ENCODE peak calls at places on chromosomes 7 and 10, in eight cellular contexts. D is hepatocyte, Y is esophagus squamous epithelium, K is H9, H is lower lobe of right lung, C is uterus, A is mesenchymal stem cell, T is breast epithelium. F is an unnamed sample.
A peak's percentile ranks its signal among the peaks of the same experiment; 100 is the strongest.

GRCh38 chr7:108066486-108066885 is 63.5 kb upstream of the LAMB1 start:
- DNase-seq in D (no peak), Y (no peak), K (no peak), H (no peak), C (no peak), A (no peak), T (no peak), F (no peak)

GRCh38 chr7:108045154-108045553 is 42.2 kb upstream of the LAMB1 start:
- DNase-seq in D (peak; percentile 21), Y (no peak), K (no peak), H (no peak), C (no peak), A (peak; percentile 55), T (no peak), F (no peak)

GRCh38 chr10:75400769-75401568 is 595 bp downstream of the ZNF503 start:
- DNase-seq in D (peak; percentile 86), Y (no peak), K (peak; percentile 54), H (peak; percentile 78), C (peak; percentile 48), A (peak; percentile 79), T (peak; percentile 56), F (no peak)

GRCh38 chr7:14767716-14768425 is 134.7 kb downstream of the DGKB start:
- DNase-seq in D (no peak), Y (no peak), K (no peak), H (no peak), C (no peak), A (no peak), T (no peak), F (no peak)

GRCh38 chr7:98943336-98943735 is 65.0 kb downstream of the TRRAP start:
- DNase-seq in D (no peak), Y (no peak), K (no peak), H (no peak), C (no peak), A (no peak), T (no peak), F (no peak)

GRCh38 chr10:75511011-75511410 is 79.6 kb downstream of the LRMDA start:
- DNase-seq in D (no peak), Y (no peak), K (no peak), H (no peak), C (no peak), A (no peak), T (no peak), F (no peak)

GRCh38 chr10:4353964-4354363 is 472.0 kb upstream of the AKR1E2 start:
- DNase-seq in D (no peak), Y (no peak), K (no peak), H (no peak), C (no peak), A (peak; percentile 34), T (no peak), F (no peak)

GRCh38 chr10:4294996-4295792 is 510.2 kb upstream of the KLF6 start:
- DNase-seq in D (no peak), Y (no peak), K (no peak), H (no peak), C (no peak), A (no peak), T (no peak), F (no peak)

GRCh38 chr10:110493832-110494426 is 3.8 kb upstream of the DUSP5 start:
- DNase-seq in D (no peak), Y (no peak), K (no peak), H (no peak), C (no peak), A (no peak), T (no peak), F (no peak)

GRCh38 chr7:95766086-95766485 is 6.3 kb upstream of the DYNC1I1 start:
- DNase-seq in D (no peak), Y (no peak), K (no peak), H (no peak), C (no peak), A (no peak), T (no peak), F (no peak)

GRCh38 chr10:45488365-45488764 is 114.3 kb downstream of the ALOX5 start:
- DNase-seq in D (no peak), Y (no peak), K (no peak), H (no peak), C (no peak), A (no peak), T (no peak), F (no peak)

GRCh38 chr7:102287465-102288146 is 938 bp downstream of the SH2B2 start:
- DNase-seq in D (no peak), Y (no peak), K (peak; percentile 58), H (peak; percentile 63), C (peak; percentile 49), A (peak; percentile 41), T (no peak), F (no peak)

GRCh38 chr10:131532745-131533341 is 221.3 kb upstream of the TCERG1L start:
- DNase-seq in D (no peak), Y (no peak), K (no peak), H (no peak), C (no peak), A (no peak), T (no peak), F (no peak)

GRCh38 chr10:131534836-131535235 is 223.3 kb upstream of the TCERG1L start:
- DNase-seq in D (no peak), Y (no peak), K (no peak), H (no peak), C (no peak), A (no peak), T (no peak), F (no peak)

GRCh38 chr10:131533846-131534526 is 222.5 kb upstream of the TCERG1L start:
- DNase-seq in D (no peak), Y (no peak), K (no peak), H (no peak), C (no peak), A (no peak), T (no peak), F (no peak)

GRCh38 chr10:131532291-131532690 is 220.8 kb upstream of the TCERG1L start:
- DNase-seq in D (no peak), Y (no peak), K (no peak), H (no peak), C (no peak), A (no peak), T (no peak), F (no peak)

GRCh38 chr10:131531265-131532190 is 220.0 kb upstream of the TCERG1L start:
- DNase-seq in D (no peak), Y (no peak), K (no peak), H (no peak), C (no peak), A (no peak), T (no peak), F (no peak)
- H3K9me3 ChIP-seq in D (no peaks in the 10 kb centered on the region), Y (no peaks in the 10 kb centered on the region), K (no peaks in the 10 kb centered on the region), H (no peaks in the 10 kb centered on the region), C (no peaks in the 10 kb centered on the region), A (peaks cover 4% of the 10 kb centered on the region), T (no peaks in the 10 kb centered on the region), F (no peaks in the 10 kb centered on the region)

GRCh38 chr10:130747359-130747758 is 564.2 kb downstream of the TCERG1L start:
- DNase-seq in D (no peak), Y (no peak), K (no peak), H (no peak), C (no peak), A (no peak), T (peak; percentile 20), F (no peak)
- H3K9me3 ChIP-seq in D (no peaks in the 10 kb centered on the region), Y (no peaks in the 10 kb centered on the region), K (no peaks in the 10 kb centered on the region), H (no peaks in the 10 kb centered on the region), C (no peaks in the 10 kb centered on the region), A (no peaks in the 10 kb centered on the region), T (peaks cover under 1% of the 10 kb centered on the region), F (no peaks in the 10 kb centered on the region)

GRCh38 chr7:158110034-158110590 is 477.5 kb downstream of the PTPRN2 start:
- DNase-seq in D (no peak), Y (no peak), K (no peak), H (no peak), C (no peak), A (no peak), T (no peak), F (no peak)

GRCh38 chr7:158108646-158109293 is 478.9 kb downstream of the PTPRN2 start:
- DNase-seq in D (no peak), Y (no peak), K (no peak), H (no peak), C (no peak), A (no peak), T (no peak), F (no peak)

GRCh38 chr7:158107806-158108205 is 479.8 kb downstream of the PTPRN2 start:
- DNase-seq in D (no peak), Y (no peak), K (no peak), H (no peak), C (no peak), A (no peak), T (no peak), F (no peak)

GRCh38 chr7:158110661-158111555 is 476.7 kb downstream of the PTPRN2 start:
- DNase-seq in D (peak; percentile 56), Y (no peak), K (peak; percentile 89), H (no peak), C (no peak), A (no peak), T (no peak), F (no peak)

GRCh38 chr7:158109364-158110033 is 478.1 kb downstream of the PTPRN2 start:
- DNase-seq in D (no peak), Y (no peak), K (no peak), H (no peak), C (no peak), A (no peak), T (no peak), F (no peak)
- H3K9me3 ChIP-seq in D (no peaks in the 10 kb centered on the region), Y (no peaks in the 10 kb centered on the region), K (no peaks in the 10 kb centered on the region), H (no peaks in the 10 kb centered on the region), C (no peaks in the 10 kb centered on the region), A (peaks cover 24% of the 10 kb centered on the region), T (peaks cover 10% of the 10 kb centered on the region), F (no peaks in the 10 kb centered on the region)

GRCh38 chr10:130661419-130661818 is 525.2 kb downstream of the GLRX3 start:
- DNase-seq in D (no peak), Y (no peak), K (no peak), H (no peak), C (no peak), A (no peak), T (no peak), F (no peak)

GRCh38 chr10:130660266-130660665 is 524.1 kb downstream of the GLRX3 start:
- DNase-seq in D (no peak), Y (no peak), K (no peak), H (no peak), C (no peak), A (no peak), T (no peak), F (no peak)

GRCh38 chr10:130666215-130666614 is 530.0 kb downstream of the GLRX3 start:
- DNase-seq in D (no peak), Y (no peak), K (no peak), H (no peak), C (no peak), A (no peak), T (no peak), F (no peak)

GRCh38 chr10:130662775-130663174 is 526.6 kb downstream of the GLRX3 start:
- DNase-seq in D (no peak), Y (no peak), K (no peak), H (no peak), C (no peak), A (no peak), T (no peak), F (no peak)

GRCh38 chr10:130664526-130664925 is 528.3 kb downstream of the GLRX3 start:
- DNase-seq in D (no peak), Y (no peak), K (no peak), H (no peak), C (no peak), A (no peak), T (no peak), F (no peak)
- H3K9me3 ChIP-seq in D (no peaks in the 10 kb centered on the region), Y (no peaks in the 10 kb centered on the region), K (no peaks in the 10 kb centered on the region), H (no peaks in the 10 kb centered on the region), C (no peaks in the 10 kb centered on the region), A (peaks cover 4% of the 10 kb centered on the region), T (no peaks in the 10 kb centered on the region), F (no peaks in the 10 kb centered on the region)